ENCODE peak calls at places on chromosomes 6 and 20, in five cellular contexts. One of them, this sample, is unnamed. For H3K27me3, the result is how much of the 10 kb centered on the place peaks cover.

GRCh38 chr6:87105823-87106222 is 10.9 kb upstream of the CGA start:
- DNase-seq in BE2C: no peak
- DNase-seq in IMR-90: peak
- DNase-seq in hepatocyte: no peak
- DNase-seq in pancreas: no peak
- DNase-seq in this sample: no peak

GRCh38 chr6:24981385-24981758 is 45.6 kb upstream of the RIPOR2 start:
- DNase-seq in BE2C: no peak
- DNase-seq in IMR-90: peak
- DNase-seq in hepatocyte: no peak
- DNase-seq in pancreas: no peak
- DNase-seq in this sample: no peak

GRCh38 chr6:49890988-49891387 is 24.7 kb upstream of the CRISP1 start:
- DNase-seq in BE2C: no peak
- DNase-seq in IMR-90: no peak
- DNase-seq in hepatocyte: peak
- DNase-seq in pancreas: no peak
- DNase-seq in this sample: no peak

GRCh38 chr20:4029505-4030467 is 14.4 kb upstream of the RNF24 start:
- DNase-seq in BE2C: no peak
- DNase-seq in IMR-90: no peak
- DNase-seq in hepatocyte: no peak
- DNase-seq in pancreas: no peak
- DNase-seq in this sample: no peak

GRCh38 chr6:83860347-83860731 is 850 bp downstream of the CYB5R4 start:
- DNase-seq in BE2C: no peak
- DNase-seq in IMR-90: no peak
- DNase-seq in hepatocyte: no peak
- DNase-seq in pancreas: no peak
- DNase-seq in this sample: no peak

GRCh38 chr20:24465730-24466129 is 3.7 kb upstream of the SYNDIG1 start:
- DNase-seq in BE2C: no peak
- DNase-seq in IMR-90: no peak
- DNase-seq in hepatocyte: no peak
- DNase-seq in pancreas: no peak
- DNase-seq in this sample: no peak

GRCh38 chr6:146905313-146905712 is 298.9 kb upstream of the STXBP5 start:
- DNase-seq in BE2C: peak
- DNase-seq in IMR-90: peak
- DNase-seq in hepatocyte: no peak
- DNase-seq in pancreas: peak
- DNase-seq in this sample: no peak

GRCh38 chr6:22737331-22737730 is 168.0 kb downstream of the HDGFL1 start:
- DNase-seq in BE2C: peak
- DNase-seq in IMR-90: peak
- DNase-seq in hepatocyte: peak
- DNase-seq in pancreas: peak
- DNase-seq in this sample: no peak

GRCh38 chr6:119297049-119297448 is 52.5 kb downstream of the MAN1A1 start:
- DNase-seq in BE2C: no peak
- DNase-seq in IMR-90: no peak
- DNase-seq in hepatocyte: no peak
- DNase-seq in pancreas: no peak
- DNase-seq in this sample: no peak

GRCh38 chr6:14550817-14551216 is 433.2 kb downstream of the CD83 start:
- DNase-seq in BE2C: no peak
- DNase-seq in IMR-90: peak
- DNase-seq in hepatocyte: peak
- DNase-seq in pancreas: no peak
- DNase-seq in this sample: no peak

GRCh38 chr6:17866876-17867444 is 120.5 kb downstream of the KIF13A start:
- DNase-seq in BE2C: no peak
- DNase-seq in IMR-90: no peak
- DNase-seq in hepatocyte: no peak
- DNase-seq in pancreas: no peak
- DNase-seq in this sample: no peak

GRCh38 chr6:17212541-17213371 is 68.4 kb upstream of the RBM24 start:
- DNase-seq in BE2C: no peak
- DNase-seq in IMR-90: no peak
- DNase-seq in hepatocyte: peak
- DNase-seq in pancreas: no peak
- DNase-seq in this sample: no peak

GRCh38 chr6:54916858-54917257 is 70.3 kb downstream of the FAM83B start:
- DNase-seq in BE2C: no peak
- DNase-seq in IMR-90: peak
- DNase-seq in hepatocyte: peak
- DNase-seq in pancreas: no peak
- DNase-seq in this sample: no peak

GRCh38 chr6:20723236-20723635 is 189.0 kb downstream of the CDKAL1 start:
- DNase-seq in BE2C: no peak
- DNase-seq in IMR-90: no peak
- DNase-seq in hepatocyte: no peak
- DNase-seq in pancreas: no peak
- DNase-seq in this sample: no peak

GRCh38 chr6:56416247-56416646 is 168.9 kb upstream of the COL21A1 start:
- DNase-seq in BE2C: no peak
- DNase-seq in IMR-90: peak
- DNase-seq in hepatocyte: no peak
- DNase-seq in pancreas: no peak
- DNase-seq in this sample: no peak

GRCh38 chr20:51985013-51985415 is 182.7 kb upstream of the SALL4 start:
- DNase-seq in BE2C: no peak
- DNase-seq in IMR-90: peak
- DNase-seq in hepatocyte: peak
- DNase-seq in pancreas: no peak
- DNase-seq in this sample: no peak

GRCh38 chr6:84645563-84646266 is 118.7 kb downstream of the TBX18 start:
- DNase-seq in BE2C: peak
- DNase-seq in IMR-90: peak
- DNase-seq in hepatocyte: no peak
- DNase-seq in pancreas: no peak
- DNase-seq in this sample: no peak

GRCh38 chr6:3751730-3752537 is 421 bp upstream of the PXDC1 start:
- DNase-seq in BE2C: peak
- DNase-seq in IMR-90: peak
- DNase-seq in hepatocyte: peak
- DNase-seq in pancreas: peak
- DNase-seq in this sample: peak

GRCh38 chr20:54669054-54669390 is 193.6 kb downstream of the DOK5 start:
- DNase-seq in BE2C: no peak
- DNase-seq in IMR-90: no peak
- DNase-seq in hepatocyte: no peak
- DNase-seq in pancreas: no peak
- DNase-seq in this sample: no peak

GRCh38 chr20:54665812-54666211 is 190.4 kb downstream of the DOK5 start:
- DNase-seq in BE2C: no peak
- DNase-seq in IMR-90: no peak
- DNase-seq in hepatocyte: no peak
- DNase-seq in pancreas: no peak
- DNase-seq in this sample: peak

GRCh38 chr20:54668271-54669053 is 193.1 kb downstream of the DOK5 start:
- DNase-seq in BE2C: peak
- DNase-seq in IMR-90: peak
- DNase-seq in hepatocyte: peak
- DNase-seq in pancreas: no peak
- DNase-seq in this sample: peak
- H3K4me3 ChIP-seq in BE2C: peak
- H3K4me3 ChIP-seq in IMR-90: no peak
- H3K4me3 ChIP-seq in hepatocyte: no peak
- H3K4me3 ChIP-seq in pancreas: no peak
- H3K4me3 ChIP-seq in this sample: no peak

DNA sequence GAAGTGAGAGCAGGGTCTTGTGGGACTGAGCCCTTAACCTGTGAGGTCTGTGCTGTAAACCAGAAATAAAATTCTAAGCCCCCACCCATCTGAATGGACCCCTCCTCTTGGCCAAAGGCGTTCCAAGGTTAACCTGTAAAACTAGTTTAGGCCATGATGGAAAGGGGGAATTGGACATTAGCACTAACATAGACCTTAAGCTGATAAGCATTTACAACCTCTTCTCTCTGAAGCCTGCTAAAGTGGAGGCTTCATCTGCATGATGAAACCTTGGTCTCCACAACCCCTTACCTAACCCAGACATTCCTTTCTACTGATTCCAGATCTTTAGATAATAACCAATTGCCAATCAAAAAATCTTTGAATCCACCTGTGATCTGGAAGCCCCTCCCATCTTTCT is 25.8 kb downstream of the PIGT start:
- DNase-seq in BE2C: no peak
- DNase-seq in IMR-90: no peak
- DNase-seq in hepatocyte: peak
- DNase-seq in pancreas: no peak
- DNase-seq in this sample: no peak
- TF ChIP-seq CTCF in BE2C: no peak
- TF ChIP-seq CTCF in IMR-90: no peak
- TF ChIP-seq CTCF in hepatocyte: no peak
- TF ChIP-seq CTCF in pancreas: no peak
- TF ChIP-seq CTCF in this sample: no peak

GRCh38 chr6:165664553-165665383 is 1.7 kb upstream of the PDE10A start:
- DNase-seq in BE2C: no peak
- DNase-seq in IMR-90: no peak
- DNase-seq in hepatocyte: no peak
- DNase-seq in pancreas: no peak
- DNase-seq in this sample: no peak
- H3K27me3 ChIP-seq in BE2C: half or more
- H3K27me3 ChIP-seq in IMR-90: under half
- H3K27me3 ChIP-seq in hepatocyte: half or more
- H3K27me3 ChIP-seq in pancreas: under half
- H3K27me3 ChIP-seq in this sample: under half

DNA sequence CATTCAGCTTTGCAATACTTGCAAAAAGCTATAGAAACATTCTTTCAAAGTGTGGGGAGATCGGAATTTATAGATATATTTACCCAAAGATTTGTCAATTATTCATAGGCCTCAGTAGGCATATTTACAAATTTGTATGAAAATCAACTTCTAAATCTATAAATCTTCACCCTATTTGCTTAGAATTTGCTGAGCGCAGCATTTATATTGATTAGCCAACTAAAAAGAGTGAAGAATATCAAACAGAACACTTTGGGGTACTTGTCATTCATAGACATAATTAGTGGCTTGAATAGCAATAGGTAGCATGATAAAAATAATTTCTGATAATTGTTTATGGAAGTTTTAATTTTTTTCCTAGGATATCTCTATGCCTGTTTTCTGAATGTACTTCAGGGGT is 244.5 kb upstream of the SLC35B3 start:
- DNase-seq in BE2C: no peak
- DNase-seq in IMR-90: no peak
- DNase-seq in hepatocyte: no peak
- DNase-seq in pancreas: no peak
- DNase-seq in this sample: no peak
- H3K4me3 ChIP-seq in BE2C: no peak
- H3K4me3 ChIP-seq in IMR-90: no peak
- H3K4me3 ChIP-seq in hepatocyte: no peak
- H3K4me3 ChIP-seq in pancreas: no peak
- H3K4me3 ChIP-seq in this sample: no peak

GRCh38 chr6:40894962-40895799 is 143.8 kb downstream of the UNC5CL start:
- DNase-seq in BE2C: peak
- DNase-seq in IMR-90: peak
- DNase-seq in hepatocyte: peak
- DNase-seq in pancreas: peak
- DNase-seq in this sample: no peak
- TF ChIP-seq CTCF in BE2C: peak
- TF ChIP-seq CTCF in IMR-90: peak
- TF ChIP-seq CTCF in hepatocyte: peak
- TF ChIP-seq CTCF in pancreas: peak
- TF ChIP-seq CTCF in this sample: no peak

DNA sequence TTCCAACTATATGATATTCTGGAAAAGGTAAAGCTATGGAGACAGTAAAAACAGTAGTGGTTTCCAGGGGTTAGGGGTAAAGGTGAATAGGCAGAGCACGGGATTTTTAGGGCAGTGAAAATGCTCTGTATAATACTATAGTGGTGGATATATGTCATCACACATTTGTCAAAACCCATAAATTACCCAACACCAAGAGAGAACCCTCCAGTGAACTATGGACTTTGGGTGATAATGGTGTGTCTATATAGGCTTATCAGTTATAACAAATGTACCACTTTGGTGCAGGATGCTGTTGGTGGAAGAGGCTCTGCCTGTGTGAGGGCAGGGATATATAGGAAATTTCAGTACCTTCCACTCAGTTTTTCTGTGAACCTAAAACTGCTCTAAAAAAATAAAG is 149.9 kb downstream of the GPX5 start:
- DNase-seq in BE2C: no peak
- DNase-seq in IMR-90: no peak
- DNase-seq in hepatocyte: no peak
- DNase-seq in pancreas: no peak
- DNase-seq in this sample: no peak
- H3K27me3 ChIP-seq in BE2C: under half
- H3K27me3 ChIP-seq in IMR-90: under half
- H3K27me3 ChIP-seq in hepatocyte: under half
- H3K27me3 ChIP-seq in pancreas: under half
- H3K27me3 ChIP-seq in this sample: under half

DNA sequence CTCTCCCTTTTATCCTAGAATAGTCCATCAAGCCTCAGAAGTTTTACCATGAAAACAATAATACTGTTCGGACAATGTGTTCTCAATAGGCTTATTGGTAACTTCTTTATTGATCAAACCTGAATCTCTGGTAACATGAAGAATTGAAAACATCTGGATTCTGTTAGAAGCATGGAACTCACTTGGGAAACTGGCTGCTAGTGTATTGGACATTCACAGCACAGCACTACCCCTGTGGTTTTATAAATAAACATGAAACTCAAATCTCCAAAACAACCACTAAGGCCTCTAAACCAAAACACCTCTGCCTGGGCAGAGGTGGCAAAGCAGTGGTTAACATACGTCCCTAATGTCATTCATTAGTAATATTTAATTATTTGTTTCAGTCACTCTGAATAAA is 157.6 kb upstream of the KCNQ5 start:
- DNase-seq in BE2C: no peak
- DNase-seq in IMR-90: peak
- DNase-seq in hepatocyte: no peak
- DNase-seq in pancreas: no peak
- DNase-seq in this sample: no peak
- H3K4me3 ChIP-seq in BE2C: no peak
- H3K4me3 ChIP-seq in IMR-90: no peak
- H3K4me3 ChIP-seq in hepatocyte: no peak
- H3K4me3 ChIP-seq in pancreas: no peak
- H3K4me3 ChIP-seq in this sample: no peak

DNA sequence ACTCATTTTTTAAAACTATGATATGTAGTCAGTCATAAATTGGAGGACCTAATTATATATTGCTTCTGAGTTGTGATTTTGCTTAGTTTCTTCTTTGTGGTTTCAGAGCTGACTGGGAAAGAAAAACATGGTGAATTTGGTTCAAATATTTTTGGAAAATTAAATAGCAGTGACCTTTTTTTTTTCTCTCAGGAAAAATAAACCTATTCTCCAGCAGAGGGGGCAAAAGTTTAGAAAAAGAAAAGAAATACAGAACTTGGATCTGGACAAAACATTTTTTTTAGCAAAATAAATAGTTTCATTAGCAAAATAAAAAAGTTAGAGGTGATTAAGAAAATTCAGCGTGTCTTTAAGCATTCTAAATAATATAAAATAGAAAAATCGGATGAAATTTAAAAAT is 10.2 kb downstream of the COL10A1 start:
- DNase-seq in BE2C: no peak
- DNase-seq in IMR-90: no peak
- DNase-seq in hepatocyte: no peak
- DNase-seq in pancreas: no peak
- DNase-seq in this sample: no peak
- TF ChIP-seq CTCF in BE2C: peak
- TF ChIP-seq CTCF in IMR-90: peak
- TF ChIP-seq CTCF in hepatocyte: peak
- TF ChIP-seq CTCF in pancreas: no peak
- TF ChIP-seq CTCF in this sample: peak

This sample was measured in GM06990.